ENCODE peak calls at places on chromosomes 13 and 19, in seven cellular contexts. P, J, S, G, F, Z and K are unnamed samples.

GRCh38 chr13:101869553-101869952 is 417.1 kb downstream of the ITGBL1 start:
- DNase-seq in P (no peak), J (no peak), S (no peak), G (peak), F (no peak), Z (no peak), K (no peak)

GRCh38 chr19:33804021-33804799 is 7.5 kb downstream of the KCTD15 start:
- DNase-seq in P (no peak), J (no peak), S (no peak), G (no peak), F (no peak), Z (no peak), K (no peak)

GRCh38 chr19:45597425-45598111 is 4.4 kb downstream of the GPR4 start:
- DNase-seq in P (no peak), J (no peak), S (no peak), G (no peak), F (no peak), Z (no peak), K (no peak)

GRCh38 chr19:13633109-13633508 is 126.8 kb upstream of the CACNA1A start:
- DNase-seq in P (no peak), J (peak), S (no peak), G (peak), F (no peak), Z (peak), K (peak)

GRCh38 chr19:44869728-44870470 is 21.2 kb upstream of the TOMM40 start:
- DNase-seq in P (no peak), J (peak), S (no peak), G (no peak), F (no peak), Z (no peak), K (no peak)

GRCh38 chr13:75647126-75647784 is 11.1 kb downstream of the LMO7 start:
- DNase-seq in P (no peak), J (no peak), S (no peak), G (no peak), F (no peak), Z (no peak), K (no peak)

GRCh38 chr13:49524740-49525501 is 29.2 kb downstream of the PHF11 start:
- DNase-seq in P (no peak), J (no peak), S (no peak), G (no peak), F (no peak), Z (no peak), K (no peak)

GRCh38 chr19:3818479-3818878 is 32.3 kb upstream of the MATK start:
- DNase-seq in P (no peak), J (peak), S (no peak), G (no peak), F (peak), Z (no peak), K (no peak)

GRCh38 chr13:24214528-24214927 is 54.0 kb downstream of the SPATA13 start:
- DNase-seq in P (peak), J (no peak), S (no peak), G (no peak), F (no peak), Z (no peak), K (no peak)

GRCh38 chr19:43551399-43552197 is 18.6 kb downstream of the ZNF575 start:
- DNase-seq in P (no peak), J (no peak), S (no peak), G (no peak), F (no peak), Z (no peak), K (no peak)